ENCODE peak calls at places on chromosomes 13 and 19, in nine cellular contexts. X, K, E, N, T, P, L, U and O are unnamed samples.

GRCh38 chr19:50514346-50515167 is 844 bp upstream of the ASPDH start:
- DNase-seq in U (peak), N (no peak), K (no peak), L (no peak), T (no peak), X (no peak), P (no peak), E (no peak), O (no peak)

GRCh38 chr13:26991508-26992181 is 180.0 kb downstream of the USP12 start:
- DNase-seq in E (no peak), P (no peak), L (no peak), U (no peak), K (no peak), X (no peak), N (no peak), T (no peak), O (no peak)

GRCh38 chr13:94303644-94304174 is 175.8 kb downstream of the DCT start:
- DNase-seq in X (no peak), L (no peak), P (no peak), K (no peak), T (no peak), N (no peak), U (no peak), E (no peak), O (no peak)

GRCh38 chr19:3178377-3178972 is at the start of gene S1PR4:
- DNase-seq in K (no peak), E (no peak), L (no peak), P (no peak), N (peak), X (peak), U (peak), T (no peak), O (no peak)

GRCh38 chr19:18251587-18252369 is 22.5 kb downstream of the IQCN start:
- DNase-seq in X (peak), E (no peak), P (peak), U (peak), L (peak), K (peak), N (peak), T (peak), O (peak)

GRCh38 chr13:25085125-25085742 is 10.7 kb upstream of the PABPC3 start:
- DNase-seq in K (no peak), U (no peak), T (no peak), L (no peak), X (no peak), E (no peak), P (no peak), N (no peak), O (no peak)

GRCh38 chr19:58357798-58358145 is 4.5 kb upstream of the A1BG start:
- DNase-seq in K (no peak), X (no peak), N (no peak), U (no peak), T (no peak), P (no peak), L (no peak), E (no peak), O (no peak)

GRCh38 chr13:99828114-99828513 is 143.5 kb downstream of the ZIC5 start:
- DNase-seq in N (no peak), E (no peak), X (no peak), T (no peak), U (no peak), P (no peak), L (no peak), K (no peak), O (no peak)

GRCh38 chr19:21256722-21257121 is 72.5 kb downstream of the ZNF708 start:
- DNase-seq in P (no peak), U (no peak), E (no peak), K (no peak), T (no peak), X (no peak), L (no peak), N (no peak), O (peak)

GRCh38 chr13:77836423-77836822 is 82.2 kb downstream of the EDNRB start:
- DNase-seq in K (peak), X (no peak), E (no peak), P (no peak), T (no peak), L (no peak), N (no peak), U (no peak), O (no peak)